ENCODE peak calls at places on chromosome 4, in seven cellular contexts. I is brain pericyte; A is activated CD4-positive, alpha-beta T cell treated with anti-CD3 and anti-CD28 coated beads, Interleukin-2, amount 50 U/mL, for 1 hour; O is AG08395; K is D341Med; R is glutamatergic neuron; Q is CD4-positive, alpha-beta T cell. C is an unnamed sample.

GRCh38 chr4:32858971-32859370 is 2138.8 kb downstream of the PCDH7 start:
- DNase-seq in I (no peak), A (no peak), O (peak; percentile 8), R (no peak), K (no peak), Q (no peak), C (no peak)

GRCh38 chr4:129095811-129096454 is at the start of gene C4orf33:
- DNase-seq in A (peak; percentile 66), I (peak; percentile 41), Q (peak; percentile 62), R (peak; percentile 68), O (peak; percentile 75), K (peak; percentile 74), C (peak; percentile 73)

GRCh38 chr4:128757712-128758111 is 51.8 kb upstream of the JADE1 start:
- DNase-seq in O (no peak), I (no peak), R (peak; percentile 17), A (no peak), K (no peak), Q (no peak), C (no peak)

GRCh38 chr4:36348403-36348938 is 67.1 kb downstream of the DTHD1 start:
- DNase-seq in R (no peak), O (no peak), A (no peak), K (no peak), I (no peak), Q (no peak), C (no peak)

GRCh38 chr4:24172406-24172805 is 282.6 kb upstream of the PPARGC1A start:
- DNase-seq in K (no peak), Q (no peak), A (no peak), I (no peak), O (no peak), R (no peak), C (no peak)

GRCh38 chr4:164819366-164819765 is 57.6 kb upstream of the APELA start:
- DNase-seq in I (no peak), R (no peak), A (no peak), Q (no peak), O (no peak), K (no peak), C (no peak)

GRCh38 chr4:145882594-145882993 is 56.0 kb downstream of the ZNF827 start:
- DNase-seq in O (no peak), K (no peak), Q (no peak), R (no peak), A (no peak), I (no peak), C (no peak)

GRCh38 chr4:61541474-61541873 is 341.3 kb downstream of the ADGRL3 start:
- DNase-seq in O (no peak), I (no peak), R (no peak), K (no peak), A (no peak), Q (no peak), C (no peak)

GRCh38 chr4:153270361-153270760 is 66.1 kb downstream of the TRIM2 start:
- DNase-seq in O (no peak), K (no peak), R (no peak), A (no peak), I (no peak), Q (no peak), C (no peak)

GRCh38 chr4:139142097-139142496 is 34.9 kb downstream of the ELF2 start:
- DNase-seq in R (no peak), O (no peak), A (no peak), Q (no peak), I (no peak), K (no peak), C (no peak)

GRCh38 chr4:118280501-118281218 is 72.1 kb downstream of the PRSS12 start:
- DNase-seq in I (peak; percentile 42), O (peak; percentile 42), Q (peak; percentile 22), R (peak; percentile 57), K (peak; percentile 52), A (peak; percentile 30), C (peak; percentile 39)

GRCh38 chr4:2248044-2248780 is 6.3 kb upstream of the HAUS3 start:
- DNase-seq in I (no peak), R (peak; percentile 26), K (peak; percentile 24), A (no peak), O (no peak), Q (no peak), C (no peak)

GRCh38 chr4:77911842-77912450 is 49.3 kb downstream of the MRPL1 start:
- DNase-seq in O (no peak), R (no peak), A (no peak), I (no peak), Q (no peak), K (no peak), C (no peak)

GRCh38 chr4:123659759-123660158 is 263.2 kb downstream of the SPRY1 start:
- DNase-seq in A (no peak), K (no peak), Q (no peak), O (no peak), I (no peak), R (no peak), C (no peak)

GRCh38 chr4:37762294-37763163 is 64.0 kb upstream of the PGM2 start:
- DNase-seq in R (no peak), I (no peak), K (no peak), Q (no peak), O (no peak), A (no peak), C (no peak)

GRCh38 chr4:128310266-128310697 is 22.7 kb upstream of the PGRMC2 start:
- DNase-seq in O (no peak), Q (no peak), R (peak; percentile 22), I (peak; percentile 53), A (no peak), K (peak; percentile 47), C (no peak)

GRCh38 chr4:76767983-76768382 is 130.0 kb downstream of the SOWAHB start:
- DNase-seq in O (peak; percentile 55), K (no peak), Q (no peak), R (no peak), A (no peak), I (no peak), C (no peak)

GRCh38 chr4:119498520-119498919 is 130.1 kb downstream of the PDE5A start:
- DNase-seq in K (no peak), Q (no peak), R (no peak), I (peak; percentile 68), O (no peak), A (no peak), C (no peak)

GRCh38 chr4:185005209-185005819 is 13.0 kb upstream of the HELT start:
- DNase-seq in Q (peak; percentile 62), O (peak; percentile 80), A (peak; percentile 72), I (no peak), R (peak; percentile 87), K (peak; percentile 89), C (peak; percentile 61)

GRCh38 chr4:145769450-145770037 is 89.6 kb downstream of the C4orf51 start:
- DNase-seq in A (no peak), K (no peak), Q (no peak), R (no peak), I (no peak), O (no peak), C (no peak)

GRCh38 chr4:66045913-66046312 is 375.6 kb upstream of the EPHA5 start:
- DNase-seq in K (peak; percentile 50), I (no peak), A (no peak), O (no peak), R (no peak), Q (no peak), C (no peak)

GRCh38 chr4:40056722-40057539 is at the start of gene N4BP2:
- DNase-seq in Q (peak; percentile 78), R (peak; percentile 90), O (peak; percentile 81), I (peak; percentile 52), K (peak; percentile 93), A (peak; percentile 71), C (peak; percentile 69)

GRCh38 chr4:169612869-169613859 is 781 bp upstream of the NEK1 start:
- DNase-seq in Q (peak; percentile 68), A (peak; percentile 71), O (peak; percentile 61), K (peak; percentile 67), R (peak; percentile 76), I (no peak), C (peak; percentile 63)

GRCh38 chr4:11532138-11532537 is 103.4 kb upstream of the HS3ST1 start:
- DNase-seq in K (no peak), R (no peak), O (no peak), I (no peak), A (no peak), Q (no peak), C (no peak)

GRCh38 chr4:120922390-120923200 is at the start of gene PRDM5:
- DNase-seq in Q (peak; percentile 9), O (peak; percentile 67), A (peak; percentile 11), R (peak; percentile 57), I (no peak), K (peak; percentile 78), C (no peak)

GRCh38 chr4:154622598-154622997 is 10.1 kb upstream of the FGG start:
- DNase-seq in I (no peak), K (peak; percentile 49), O (peak; percentile 29), R (no peak), Q (no peak), A (no peak), C (peak; percentile 33)

GRCh38 chr4:86976801-86977485 is 42.1 kb downstream of the AFF1 start:
- DNase-seq in K (no peak), O (no peak), I (no peak), Q (no peak), R (no peak), A (no peak), C (no peak)